ENCODE peak calls at places on chromosomes 12 and 14, in ten cellular contexts. N is CD4-positive, alpha-beta T cell; Y is Calu3; P is glutamatergic neuron; V is fibroblast of pulmonary artery; Z is A549; L is WTC11; U is IMR-90; B is right atrium auricular region; C is coronary artery. J is an unnamed sample.

GRCh38 chr12:44873898-44874297 is 2.2 kb downstream of the NELL2 start:
- DNase-seq in Y (no peak), V (peak), L (no peak), U (peak), P (no peak), B (no peak), C (no peak), N (no peak), Z (no peak), J (peak)

GRCh38 chr14:60981626-60982455 is 796 bp downstream of the SLC38A6 start:
- DNase-seq in Z (peak), C (no peak), B (no peak), U (peak), L (no peak), Y (no peak), P (no peak), N (no peak), V (peak), J (peak)

GRCh38 chr14:68403191-68403781 is 389.6 kb downstream of the ZFP36L1 start:
- DNase-seq in L (no peak), U (no peak), V (no peak), Y (no peak), P (no peak), B (no peak), C (no peak), Z (no peak), N (no peak), J (no peak)

GRCh38 chr14:103001651-103002396 is 55.5 kb downstream of the CDC42BPB start:
- DNase-seq in P (no peak), N (no peak), V (no peak), Y (no peak), U (no peak), C (no peak), B (no peak), L (no peak), Z (no peak), J (no peak)

GRCh38 chr12:75656650-75657049 is 145.2 kb upstream of the KRR1 start:
- DNase-seq in P (no peak), U (peak), L (no peak), B (no peak), Z (no peak), V (peak), N (no peak), C (no peak), Y (peak), J (peak)

GRCh38 chr12:19916982-19917381 is 451.4 kb upstream of the PDE3A start:
- DNase-seq in V (no peak), N (no peak), B (no peak), Z (no peak), Y (no peak), P (no peak), C (no peak), L (no peak), U (no peak), J (no peak)

GRCh38 chr14:33657478-33657877 is 293.4 kb downstream of the EGLN3 start:
- DNase-seq in C (no peak), V (peak), Z (no peak), U (peak), L (no peak), Y (no peak), B (no peak), P (no peak), N (no peak), J (peak)

GRCh38 chr12:5242440-5242839 is 189.5 kb upstream of the NTF3 start:
- DNase-seq in Y (no peak), V (no peak), Z (no peak), C (no peak), B (no peak), L (no peak), N (no peak), P (no peak), U (no peak), J (no peak)

GRCh38 chr14:57737598-57737997 is 128.3 kb downstream of the SLC35F4 start:
- DNase-seq in L (no peak), C (no peak), P (no peak), Z (no peak), B (no peak), N (no peak), V (no peak), U (no peak), Y (no peak), J (no peak)

GRCh38 chr12:46523863-46524770 is 151.5 kb upstream of the SLC38A2 start:
- DNase-seq in V (peak), N (peak), Y (no peak), P (no peak), Z (peak), L (no peak), C (no peak), U (peak), B (no peak), J (peak)

GRCh38 chr14:54267172-54267571 is 129.6 kb upstream of the CDKN3 start:
- DNase-seq in L (no peak), B (no peak), Z (no peak), P (no peak), C (no peak), V (no peak), Y (no peak), U (no peak), N (no peak), J (no peak)

GRCh38 chr12:59973515-59973914 is 377.7 kb downstream of the SLC16A7 start:
- DNase-seq in U (peak), Y (no peak), N (no peak), V (peak), L (no peak), C (no peak), P (no peak), Z (no peak), B (no peak), J (peak)

GRCh38 chr12:47903151-47903611 is 1.6 kb downstream of the VDR start:
- DNase-seq in B (no peak), V (peak), C (no peak), N (no peak), U (peak), P (no peak), Z (no peak), L (no peak), Y (no peak), J (peak)

GRCh38 chr12:113241191-113242017 is 20.1 kb downstream of the TPCN1 start:
- DNase-seq in U (peak), Z (no peak), P (peak), L (no peak), N (no peak), V (peak), B (no peak), C (no peak), Y (peak), J (no peak)

GRCh38 chr12:26298785-26299621 is 103.6 kb downstream of the SSPN start:
- DNase-seq in U (peak), Y (peak), C (no peak), P (no peak), N (no peak), L (no peak), V (peak), B (no peak), Z (peak), J (peak)

GRCh38 chr14:34536951-34537676 is 2.4 kb downstream of the EAPP start:
- DNase-seq in V (peak), C (no peak), U (peak), B (no peak), Z (no peak), N (no peak), Y (no peak), P (no peak), L (no peak), J (peak)

GRCh38 chr12:69099201-69099837 is 140.1 kb upstream of the CPSF6 start:
- DNase-seq in Z (no peak), B (no peak), C (no peak), N (no peak), L (no peak), U (no peak), P (no peak), Y (no peak), V (peak), J (no peak)

GRCh38 chr14:29242755-29243340 is 476.3 kb downstream of the FOXG1 start:
- DNase-seq in Z (no peak), Y (no peak), U (peak), C (no peak), P (no peak), B (no peak), V (peak), N (no peak), L (no peak), J (peak)

GRCh38 chr14:106207316-106207715 is 680.9 kb downstream of the TMEM121 start:
- DNase-seq in C (no peak), L (no peak), Z (no peak), Y (no peak), P (no peak), N (no peak), B (no peak), U (no peak), V (no peak), J (no peak)

GRCh38 chr12:109946913-109947312 is 46.8 kb downstream of the TCHP start:
- DNase-seq in B (no peak), Z (no peak), V (no peak), L (no peak), U (no peak), P (no peak), C (no peak), Y (no peak), N (no peak), J (no peak)

GRCh38 chr14:105092124-105092911 is 27.1 kb upstream of the GPR132 start:
- DNase-seq in C (no peak), Y (no peak), U (no peak), B (no peak), P (no peak), Z (peak), V (no peak), N (no peak), L (no peak), J (no peak)

GRCh38 chr14:22432348-22432976 is 156.6 kb downstream of the DAD1 start:
- DNase-seq in C (no peak), N (no peak), L (no peak), Z (peak), P (no peak), U (peak), V (peak), Y (peak), B (no peak), J (peak)

GRCh38 chr12:84913151-84913550 is 552 bp upstream of the SLC6A15 start:
- DNase-seq in V (peak), Y (no peak), P (peak), C (no peak), B (no peak), U (no peak), L (no peak), Z (no peak), N (no peak), J (peak)

GRCh38 chr12:18375131-18375530 is 113.8 kb downstream of the PIK3C2G start:
- DNase-seq in C (no peak), B (no peak), Y (no peak), P (no peak), U (peak), V (no peak), N (no peak), L (no peak), Z (no peak), J (peak)
- TF ChIP-seq CTCF in C (no peak), B (no peak), Y (no peak), P (no peak), U (no peak), V (no peak), N (no peak), L (no peak), Z (no peak), J (no peak)

GRCh38 chr14:75800792-75801191 is 139.7 kb downstream of the TTLL5 start:
- DNase-seq in N (no peak), L (peak), V (no peak), U (no peak), Z (no peak), C (no peak), P (no peak), B (no peak), Y (no peak), J (no peak)
- TF ChIP-seq CTCF in N (no peak), L (peak), V (no peak), U (no peak), Z (no peak), C (no peak), P (no peak), B (no peak), Y (no peak), J (no peak)

GRCh38 chr12:64549108-64549507 is 61.2 kb upstream of the RASSF3 start:
- DNase-seq in N (no peak), U (no peak), Z (no peak), C (no peak), Y (no peak), V (no peak), P (no peak), B (no peak), L (no peak), J (no peak)

GRCh38 chr12:64544371-64544770 is 65.9 kb upstream of the RASSF3 start:
- DNase-seq in Y (no peak), U (no peak), L (no peak), P (no peak), C (no peak), N (no peak), Z (no peak), V (no peak), B (no peak), J (no peak)

GRCh38 chr12:64550758-64551157 is 59.5 kb upstream of the RASSF3 start:
- DNase-seq in P (no peak), Z (no peak), U (no peak), V (no peak), L (no peak), B (no peak), N (no peak), C (no peak), Y (no peak), J (no peak)

GRCh38 chr12:64544796-64545382 is 65.4 kb upstream of the RASSF3 start:
- DNase-seq in B (no peak), Y (no peak), L (no peak), P (no peak), C (no peak), V (no peak), U (no peak), N (no peak), Z (no peak), J (no peak)
- TF ChIP-seq CTCF in B (no peak), Y (no peak), L (no peak), P (no peak), C (no peak), V (no peak), U (no peak), N (no peak), Z (no peak), J (no peak)

GRCh38 chr12:94898388-94898787 is 105.1 kb downstream of the NDUFA12 start:
- DNase-seq in C (no peak), P (peak), V (peak), N (no peak), Y (no peak), L (peak), U (no peak), Z (no peak), B (no peak), J (peak)
- TF ChIP-seq CTCF in C (no peak), P (no peak), V (peak), N (no peak), Y (no peak), L (no peak), U (no peak), Z (no peak), B (no peak), J (peak)

DNA sequence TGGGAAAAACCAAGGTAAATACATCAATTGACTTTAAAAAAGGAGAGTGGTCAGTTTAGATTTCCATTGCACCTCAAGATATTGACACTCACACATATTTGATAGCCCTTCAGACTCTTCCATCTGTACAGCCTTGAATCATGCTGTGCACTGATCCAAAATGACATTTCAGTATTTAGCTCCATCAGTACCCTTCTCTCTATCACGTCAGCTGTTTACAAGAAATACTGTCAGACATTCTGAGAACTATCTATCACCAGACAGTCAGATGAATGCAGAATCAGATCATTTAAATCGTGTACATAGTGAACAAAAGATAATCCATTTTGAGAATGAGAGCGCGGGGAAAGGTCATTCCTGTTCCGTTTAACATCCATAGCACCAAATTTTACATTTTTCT is 511.9 kb downstream of the RPL10L start:
- DNase-seq in B (no peak), P (no peak), N (no peak), L (no peak), Y (no peak), Z (no peak), U (no peak), V (no peak), C (no peak), J (no peak)
- TF ChIP-seq CTCF in B (no peak), P (no peak), N (no peak), L (no peak), Y (no peak), Z (no peak), U (no peak), V (no peak), C (no peak), J (no peak)